ENCODE peak calls at places on chromosomes 3 and 15, in five cellular contexts. P, Y, L, R and N are unnamed samples.

GRCh38 chr15:82150645-82151044 is 104.8 kb upstream of the MEX3B start:
- DNase-seq in P (no peak), Y (no peak), L (no peak), R (no peak), N (no peak)

GRCh38 chr3:13866406-13866965 is 13.4 kb downstream of the WNT7A start:
- DNase-seq in P (peak), Y (no peak), L (no peak), R (no peak), N (no peak)

GRCh38 chr15:50312636-50313035 is 42.4 kb downstream of the GABPB1 start:
- DNase-seq in P (no peak), Y (no peak), L (no peak), R (no peak), N (no peak)

GRCh38 chr3:192223815-192224214 is 503.5 kb downstream of the FGF12 start:
- DNase-seq in P (no peak), Y (no peak), L (no peak), R (no peak), N (no peak)

GRCh38 chr15:82642656-82643055 is 4.5 kb downstream of the CPEB1 start:
- DNase-seq in P (no peak), Y (no peak), L (no peak), R (no peak), N (no peak)

GRCh38 chr15:72511536-72511935 is 37.4 kb downstream of the ARIH1 start:
- DNase-seq in P (no peak), Y (no peak), L (no peak), R (no peak), N (no peak)

GRCh38 chr3:147421184-147421912 is 12.2 kb downstream of the ZIC1 start:
- DNase-seq in P (no peak), Y (no peak), L (no peak), R (no peak), N (no peak)

GRCh38 chr3:128701342-128702212 is 24.4 kb upstream of the RAB7A start:
- DNase-seq in P (no peak), Y (no peak), L (no peak), R (no peak), N (no peak)

GRCh38 chr15:72155021-72155621 is 36.9 kb downstream of the SENP8 start:
- DNase-seq in P (no peak), Y (peak), L (no peak), R (no peak), N (peak)

GRCh38 chr3:46860381-46861292 is 2.6 kb downstream of the MYL3 start:
- DNase-seq in P (no peak), Y (peak), L (no peak), R (no peak), N (peak)

GRCh38 chr3:56926513-56927282 is 124.9 kb upstream of the ARHGEF3 start:
- DNase-seq in P (no peak), Y (no peak), L (peak), R (no peak), N (no peak)

GRCh38 chr3:48747703-48748102 is 30.7 kb upstream of the IP6K2 start:
- DNase-seq in P (no peak), Y (peak), L (no peak), R (no peak), N (no peak)

GRCh38 chr3:28114893-28115292 is 126.5 kb upstream of the CMC1 start:
- DNase-seq in P (no peak), Y (no peak), L (no peak), R (no peak), N (no peak)

GRCh38 chr3:185397676-185398075 is 34.7 kb downstream of the MAP3K13 start:
- DNase-seq in P (no peak), Y (no peak), L (no peak), R (no peak), N (no peak)

GRCh38 chr15:89383635-89384604 is 49.3 kb upstream of the POLG start:
- DNase-seq in P (no peak), Y (peak), L (no peak), R (no peak), N (peak)

GRCh38 chr15:41919201-41919820 is 25.5 kb upstream of the SPTBN5 start:
- DNase-seq in P (no peak), Y (peak), L (no peak), R (no peak), N (no peak)

GRCh38 chr15:31482122-31482922 is 155.7 kb downstream of the KLF13 start:
- DNase-seq in P (no peak), Y (no peak), L (no peak), R (no peak), N (peak)

GRCh38 chr3:35184775-35185174 is 454.6 kb upstream of the ARPP21 start:
- DNase-seq in P (no peak), Y (no peak), L (no peak), R (no peak), N (no peak)

GRCh38 chr15:62672268-62672667 is 370.3 kb upstream of the TPM1 start:
- DNase-seq in P (no peak), Y (no peak), L (no peak), R (no peak), N (no peak)

GRCh38 chr3:50151728-50152127 is 3.4 kb upstream of the SEMA3F start:
- DNase-seq in P (no peak), Y (no peak), L (no peak), R (no peak), N (no peak)

GRCh38 chr3:53114011-53114400 is 16.2 kb downstream of the RFT1 start:
- DNase-seq in P (peak), Y (peak), L (no peak), R (peak), N (peak)

GRCh38 chr15:54208786-54209185 is 230.5 kb downstream of the UNC13C start:
- DNase-seq in P (no peak), Y (no peak), L (no peak), R (no peak), N (no peak)

GRCh38 chr3:76585794-76586392 is 454.0 kb upstream of the ROBO2 start:
- DNase-seq in P (no peak), Y (no peak), L (no peak), R (no peak), N (no peak)

GRCh38 chr3:52181543-52181942 is 16.4 kb upstream of the ALAS1 start:
- DNase-seq in P (no peak), Y (no peak), L (no peak), R (no peak), N (peak)

GRCh38 chr15:93036922-93037321 is 52.1 kb downstream of the RGMA start:
- DNase-seq in P (no peak), Y (no peak), L (no peak), R (no peak), N (no peak)

GRCh38 chr15:48333553-48333952 is 2.3 kb downstream of the DUT start:
- DNase-seq in P (no peak), Y (no peak), L (no peak), R (no peak), N (no peak)

GRCh38 chr15:45913451-45913850 is 278.6 kb downstream of the SQOR start:
- DNase-seq in P (no peak), Y (no peak), L (no peak), R (no peak), N (no peak)

GRCh38 chr3:190692256-190692655 is 170.2 kb downstream of the GMNC start:
- DNase-seq in P (no peak), Y (no peak), L (no peak), R (no peak), N (no peak)